ENCODE peak calls at places on chromosome 15, in nine cellular contexts. W is B cell, O is AG10803, S is GM06990, T is astrocyte of the spinal cord, V is left lung, Z is CD14-positive monocyte, A is mammary epithelial cell, L is left ventricle myocardium inferior. E is an unnamed sample.

GRCh38 chr15:78195735-78196201 is 38.6 kb downstream of the ACSBG1 start:
- DNase-seq in S (peak), T (no peak), V (no peak), Z (peak), W (peak), O (no peak), A (peak), L (no peak), E (peak)

GRCh38 chr15:24146251-24146650 is 459.1 kb upstream of the NDN start:
- DNase-seq in T (no peak), V (no peak), O (no peak), W (no peak), Z (no peak), S (no peak), L (no peak), A (no peak), E (no peak)

GRCh38 chr15:25542648-25543047 is 103.8 kb upstream of the UBE3A start:
- DNase-seq in A (no peak), W (no peak), V (no peak), L (no peak), S (no peak), Z (no peak), T (no peak), O (no peak), E (no peak)

GRCh38 chr15:90595760-90596155 is 66.0 kb downstream of the CRTC3 start:
- DNase-seq in W (peak), T (no peak), V (no peak), O (no peak), L (no peak), S (peak), Z (no peak), A (no peak), E (no peak)

GRCh38 chr15:87917480-87917879 is 339.1 kb downstream of the NTRK3 start:
- DNase-seq in L (no peak), O (no peak), S (no peak), T (no peak), W (no peak), V (no peak), A (peak), Z (no peak), E (no peak)

GRCh38 chr15:75672646-75673425 is 25.1 kb downstream of the SNX33 start:
- DNase-seq in L (peak), S (no peak), V (no peak), T (peak), O (peak), A (no peak), W (no peak), Z (no peak), E (no peak)

GRCh38 chr15:70741677-70742293 is 21.6 kb downstream of the UACA start:
- DNase-seq in A (peak), V (no peak), T (no peak), O (peak), Z (no peak), W (no peak), L (no peak), S (no peak), E (no peak)

GRCh38 chr15:49627407-49627877 is 6.6 kb downstream of the DTWD1 start:
- DNase-seq in W (no peak), T (peak), A (peak), L (no peak), O (peak), Z (no peak), V (no peak), S (no peak), E (no peak)

GRCh38 chr15:19973718-19974117 is 567.9 kb downstream of the GOLGA6L6 start:
- DNase-seq in L (no peak), A (no peak), S (no peak), V (no peak), Z (no peak), T (no peak), W (no peak), O (no peak), E (no peak)

GRCh38 chr15:67779160-67780111 is 45.9 kb upstream of the SKOR1 start:
- DNase-seq in T (no peak), V (no peak), O (no peak), A (no peak), S (no peak), Z (peak), W (peak), L (no peak), E (no peak)

GRCh38 chr15:80778964-80779657 is at the start of gene CEMIP:
- DNase-seq in V (peak), L (peak), S (peak), T (peak), Z (no peak), A (peak), W (peak), O (peak), E (peak)

GRCh38 chr15:77748078-77749064 is 115.7 kb upstream of the LINGO1 start:
- DNase-seq in A (no peak), O (no peak), V (no peak), Z (no peak), S (no peak), W (no peak), L (no peak), T (no peak), E (no peak)

GRCh38 chr15:48267766-48268165 is 61.7 kb downstream of the SLC12A1 start:
- DNase-seq in V (no peak), A (no peak), Z (no peak), W (no peak), O (no peak), L (no peak), T (no peak), S (no peak), E (no peak)

GRCh38 chr15:38795471-38796245 is 231.0 kb upstream of the RASGRP1 start:
- DNase-seq in O (peak), W (no peak), Z (no peak), A (no peak), T (no peak), L (no peak), S (no peak), V (no peak), E (no peak)

GRCh38 chr15:95041297-95041696 is 809.9 kb downstream of the MCTP2 start:
- DNase-seq in V (no peak), A (no peak), T (no peak), S (no peak), O (no peak), Z (no peak), L (no peak), W (no peak), E (no peak)

GRCh38 chr15:88657326-88658069 is 18.7 kb downstream of the ISG20 start:
- DNase-seq in S (no peak), V (no peak), W (peak), A (peak), O (peak), Z (no peak), T (peak), L (no peak), E (peak)

GRCh38 chr15:41291065-41291631 is 41.2 kb downstream of the OIP5 start:
- DNase-seq in W (peak), V (peak), O (no peak), Z (peak), L (no peak), A (no peak), S (peak), T (no peak), E (peak)

GRCh38 chr15:68783226-68784054 is 37.3 kb downstream of the ANP32A start:
- DNase-seq in S (no peak), W (peak), T (no peak), A (peak), V (no peak), Z (no peak), L (no peak), O (no peak), E (peak)

GRCh38 chr15:42593143-42593542 is 17.7 kb downstream of the STARD9 start:
- DNase-seq in Z (no peak), A (no peak), S (no peak), O (peak), V (no peak), L (peak), T (no peak), W (no peak), E (no peak)

GRCh38 chr15:60392601-60392985 is 5.2 kb downstream of the ANXA2 start:
- DNase-seq in T (peak), V (no peak), A (peak), L (no peak), W (no peak), O (peak), Z (no peak), S (peak), E (no peak)

GRCh38 chr15:31485911-31486461 is 159.4 kb downstream of the KLF13 start:
- DNase-seq in V (no peak), W (no peak), L (no peak), S (no peak), A (no peak), Z (no peak), T (no peak), O (no peak), E (no peak)

GRCh38 chr15:70665599-70665998 is 97.8 kb downstream of the UACA start:
- DNase-seq in W (no peak), L (no peak), Z (no peak), V (no peak), T (no peak), S (no peak), O (no peak), A (no peak), E (no peak)

GRCh38 chr15:82044373-82045178 is 1.2 kb downstream of the MEX3B start:
- DNase-seq in A (peak), V (peak), T (peak), L (peak), O (peak), W (peak), S (peak), Z (no peak), E (peak)

GRCh38 chr15:70066422-70066821 is 31.3 kb downstream of the TLE3 start:
- DNase-seq in A (no peak), L (no peak), Z (no peak), W (no peak), T (no peak), O (peak), S (no peak), V (no peak), E (no peak)

GRCh38 chr15:100078511-100079220 is 263.1 kb downstream of the ADAMTS17 start:
- DNase-seq in L (no peak), V (no peak), Z (no peak), A (peak), T (peak), S (no peak), O (no peak), W (no peak), E (no peak)
- TF ChIP-seq CTCF in L (no peak), V (no peak), Z (no peak), A (peak), T (no peak), S (no peak), O (no peak), W (no peak), E (no peak)

GRCh38 chr15:92385096-92385495 is 8.6 kb upstream of the ST8SIA2 start:
- DNase-seq in Z (no peak), S (no peak), W (no peak), O (peak), T (no peak), A (peak), L (no peak), V (no peak), E (no peak)

GRCh38 chr15:92384391-92384790 is 9.3 kb upstream of the ST8SIA2 start:
- DNase-seq in T (no peak), W (no peak), A (peak), V (no peak), O (peak), Z (no peak), S (no peak), L (no peak), E (no peak)

GRCh38 chr15:92383528-92384326 is 10.0 kb upstream of the ST8SIA2 start:
- DNase-seq in O (peak), S (no peak), W (no peak), T (no peak), V (no peak), Z (no peak), L (no peak), A (no peak), E (peak)
- TF ChIP-seq CTCF in O (peak), S (peak), W (peak), T (peak), V (peak), Z (peak), L (peak), A (peak), E (peak)

GRCh38 chr15:58856090-58856489 is 77.4 kb downstream of the SLTM start:
- DNase-seq in O (peak), L (no peak), A (no peak), Z (no peak), W (no peak), V (no peak), S (no peak), T (peak), E (no peak)

GRCh38 chr15:58854598-58854997 is 78.9 kb downstream of the SLTM start:
- DNase-seq in V (no peak), Z (no peak), L (no peak), W (no peak), T (no peak), A (no peak), O (no peak), S (no peak), E (no peak)

GRCh38 chr15:58852347-58852746 is 81.1 kb downstream of the SLTM start:
- DNase-seq in V (no peak), T (no peak), S (no peak), A (no peak), O (no peak), Z (no peak), L (no peak), W (no peak), E (no peak)
- TF ChIP-seq CTCF in V (no peak), T (no peak), S (no peak), A (peak), O (peak), Z (peak), L (no peak), W (no peak), E (no peak)

DNA sequence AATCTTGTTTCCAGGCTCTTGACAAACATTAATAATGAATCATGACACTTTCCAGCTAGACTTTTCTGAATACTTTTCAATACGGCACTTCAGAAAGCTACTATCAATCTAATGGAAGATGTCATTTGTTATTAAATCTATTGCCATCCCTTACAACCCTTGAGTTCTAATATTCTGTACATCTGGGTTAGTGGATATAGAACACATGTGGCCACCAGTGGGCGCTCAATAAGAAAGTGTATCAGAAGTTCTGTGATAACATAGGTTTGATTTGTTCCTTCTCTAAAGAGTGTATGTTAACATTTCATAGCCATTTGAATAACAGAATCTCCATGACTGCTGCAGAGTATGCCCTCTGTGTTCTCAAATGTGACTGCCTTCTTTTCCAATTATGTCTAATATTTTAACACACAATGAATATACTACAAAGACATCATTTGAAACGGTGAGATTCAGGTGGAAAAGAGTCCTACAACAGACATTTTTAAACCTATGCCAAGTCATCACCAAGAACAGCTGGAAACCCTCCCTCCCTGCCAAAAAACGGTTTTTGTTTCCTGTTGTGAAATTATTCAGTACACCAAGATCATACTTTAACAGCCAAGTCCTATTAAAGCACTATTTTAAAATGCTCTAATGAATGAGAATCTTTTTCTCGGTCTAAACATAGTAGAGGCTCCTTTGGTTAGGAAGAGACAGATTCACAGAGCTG is 22.2 kb downstream of the ALDH1A2 start:
- DNase-seq in O (peak), L (peak), T (peak), A (peak), Z (no peak), W (peak), V (no peak), S (no peak), E (peak)
- TF ChIP-seq CTCF in O (peak), L (peak), T (peak), A (peak), Z (peak), W (peak), V (peak), S (peak), E (peak)

E was measured in GM10248.